ENCODE peak calls at places on chromosomes 12 and 14, in seven cellular contexts. One of them, this sample, is unnamed.

GRCh38 chr12:3892631-3893030 is 19.4 kb upstream of the PARP11 start:
- DNase-seq in spleen: no peak
- DNase-seq in stomach: no peak
- DNase-seq in breast epithelium: no peak
- DNase-seq in transverse colon: no peak
- DNase-seq in endothelial cell of umbilical vein: no peak
- DNase-seq in vagina: no peak
- DNase-seq in this sample: no peak

GRCh38 chr14:101113835-101114725 is 210.6 kb upstream of the RTL1 start:
- DNase-seq in vagina: peak; percentile 56
- DNase-seq in stomach: peak; percentile 17
- DNase-seq in breast epithelium: no peak
- DNase-seq in transverse colon: no peak
- DNase-seq in spleen: no peak
- DNase-seq in endothelial cell of umbilical vein: no peak
- DNase-seq in this sample: no peak

GRCh38 chr14:62213516-62213915 is 451.3 kb downstream of the SNAPC1 start:
- DNase-seq in endothelial cell of umbilical vein: peak; percentile 12
- DNase-seq in spleen: no peak
- DNase-seq in stomach: no peak
- DNase-seq in breast epithelium: no peak
- DNase-seq in vagina: no peak
- DNase-seq in transverse colon: no peak
- DNase-seq in this sample: no peak

GRCh38 chr12:121963341-121964018 is 45.1 kb downstream of the CFAP251 start:
- DNase-seq in breast epithelium: no peak
- DNase-seq in endothelial cell of umbilical vein: no peak
- DNase-seq in stomach: no peak
- DNase-seq in transverse colon: no peak
- DNase-seq in vagina: no peak
- DNase-seq in spleen: no peak
- DNase-seq in this sample: no peak

GRCh38 chr12:66684222-66684621 is 5.3 kb upstream of the GRIP1 start:
- DNase-seq in endothelial cell of umbilical vein: no peak
- DNase-seq in transverse colon: no peak
- DNase-seq in breast epithelium: no peak
- DNase-seq in vagina: no peak
- DNase-seq in spleen: no peak
- DNase-seq in stomach: no peak
- DNase-seq in this sample: no peak

GRCh38 chr12:89345830-89346740 is 6.2 kb downstream of the DUSP6 start:
- DNase-seq in spleen: peak; percentile 88
- DNase-seq in stomach: peak; percentile 34
- DNase-seq in transverse colon: peak; percentile 60
- DNase-seq in endothelial cell of umbilical vein: peak; percentile 99
- DNase-seq in breast epithelium: no peak
- DNase-seq in vagina: no peak
- DNase-seq in this sample: no peak

GRCh38 chr12:101040936-101041335 is 169.1 kb downstream of the SLC5A8 start:
- DNase-seq in endothelial cell of umbilical vein: peak; percentile 21
- DNase-seq in vagina: no peak
- DNase-seq in stomach: no peak
- DNase-seq in breast epithelium: no peak
- DNase-seq in spleen: no peak
- DNase-seq in transverse colon: no peak
- DNase-seq in this sample: no peak

GRCh38 chr14:54702014-54702491 is 135.1 kb downstream of the SAMD4A start:
- DNase-seq in transverse colon: no peak
- DNase-seq in breast epithelium: no peak
- DNase-seq in spleen: no peak
- DNase-seq in vagina: no peak
- DNase-seq in stomach: no peak
- DNase-seq in endothelial cell of umbilical vein: no peak
- DNase-seq in this sample: no peak

GRCh38 chr12:49619286-49619685 is 4.1 kb upstream of the PRPF40B start:
- DNase-seq in breast epithelium: no peak
- DNase-seq in endothelial cell of umbilical vein: no peak
- DNase-seq in vagina: no peak
- DNase-seq in spleen: no peak
- DNase-seq in stomach: no peak
- DNase-seq in transverse colon: no peak
- DNase-seq in this sample: no peak

GRCh38 chr12:61896436-61896835 is 363.8 kb upstream of the USP15 start:
- DNase-seq in spleen: no peak
- DNase-seq in breast epithelium: no peak
- DNase-seq in vagina: no peak
- DNase-seq in transverse colon: no peak
- DNase-seq in endothelial cell of umbilical vein: no peak
- DNase-seq in stomach: no peak
- DNase-seq in this sample: no peak

GRCh38 chr12:22268406-22268805 is 66.1 kb downstream of the ST8SIA1 start:
- DNase-seq in spleen: no peak
- DNase-seq in vagina: no peak
- DNase-seq in breast epithelium: no peak
- DNase-seq in stomach: no peak
- DNase-seq in transverse colon: no peak
- DNase-seq in endothelial cell of umbilical vein: peak; percentile 51
- DNase-seq in this sample: no peak

GRCh38 chr14:96852823-96853422 is 55.7 kb downstream of the VRK1 start:
- DNase-seq in spleen: no peak
- DNase-seq in breast epithelium: no peak
- DNase-seq in stomach: no peak
- DNase-seq in transverse colon: no peak
- DNase-seq in vagina: no peak
- DNase-seq in endothelial cell of umbilical vein: peak; percentile 49
- DNase-seq in this sample: no peak

GRCh38 chr14:53571990-53572389 is 384.6 kb downstream of the BMP4 start:
- DNase-seq in endothelial cell of umbilical vein: no peak
- DNase-seq in vagina: no peak
- DNase-seq in stomach: no peak
- DNase-seq in breast epithelium: no peak
- DNase-seq in transverse colon: no peak
- DNase-seq in spleen: no peak
- DNase-seq in this sample: no peak

GRCh38 chr12:84741727-84742126 is 170.9 kb downstream of the SLC6A15 start:
- DNase-seq in stomach: no peak
- DNase-seq in endothelial cell of umbilical vein: no peak
- DNase-seq in breast epithelium: no peak
- DNase-seq in transverse colon: no peak
- DNase-seq in vagina: no peak
- DNase-seq in spleen: no peak
- DNase-seq in this sample: no peak

GRCh38 chr12:25377475-25378179 is 126.9 kb upstream of the KRAS start:
- DNase-seq in endothelial cell of umbilical vein: no peak
- DNase-seq in breast epithelium: no peak
- DNase-seq in vagina: no peak
- DNase-seq in stomach: no peak
- DNase-seq in transverse colon: no peak
- DNase-seq in spleen: no peak
- DNase-seq in this sample: no peak

GRCh38 chr14:31505411-31505810 is 17.6 kb upstream of the GPR33 start:
- DNase-seq in transverse colon: no peak
- DNase-seq in endothelial cell of umbilical vein: peak; percentile 55
- DNase-seq in vagina: no peak
- DNase-seq in stomach: no peak
- DNase-seq in spleen: no peak
- DNase-seq in breast epithelium: no peak
- DNase-seq in this sample: no peak

GRCh38 chr12:8960185-8960584 is 10.7 kb upstream of the M6PR start:
- DNase-seq in spleen: no peak
- DNase-seq in endothelial cell of umbilical vein: no peak
- DNase-seq in transverse colon: no peak
- DNase-seq in breast epithelium: no peak
- DNase-seq in vagina: no peak
- DNase-seq in stomach: no peak
- DNase-seq in this sample: no peak

GRCh38 chr12:8953773-8954402 is 4.4 kb upstream of the M6PR start:
- DNase-seq in endothelial cell of umbilical vein: no peak
- DNase-seq in breast epithelium: no peak
- DNase-seq in stomach: no peak
- DNase-seq in vagina: no peak
- DNase-seq in transverse colon: peak; percentile 25
- DNase-seq in spleen: no peak
- DNase-seq in this sample: no peak

GRCh38 chr12:8956772-8957171 is 7.3 kb upstream of the M6PR start:
- DNase-seq in vagina: no peak
- DNase-seq in stomach: no peak
- DNase-seq in endothelial cell of umbilical vein: no peak
- DNase-seq in transverse colon: no peak
- DNase-seq in spleen: no peak
- DNase-seq in breast epithelium: no peak
- DNase-seq in this sample: no peak

GRCh38 chr12:8957561-8957960 is 8.1 kb upstream of the M6PR start:
- DNase-seq in spleen: no peak
- DNase-seq in vagina: no peak
- DNase-seq in breast epithelium: no peak
- DNase-seq in stomach: no peak
- DNase-seq in endothelial cell of umbilical vein: no peak
- DNase-seq in transverse colon: no peak
- DNase-seq in this sample: no peak

GRCh38 chr12:8956073-8956472 is 6.6 kb upstream of the M6PR start:
- DNase-seq in transverse colon: no peak
- DNase-seq in vagina: no peak
- DNase-seq in breast epithelium: no peak
- DNase-seq in stomach: no peak
- DNase-seq in endothelial cell of umbilical vein: no peak
- DNase-seq in spleen: peak; percentile 72
- DNase-seq in this sample: no peak
- H3K4me1 ChIP-seq in transverse colon: no peaks in the 10 kb centered on the region
- H3K4me1 ChIP-seq in vagina: peaks cover 4% of the 10 kb centered on the region
- H3K4me1 ChIP-seq in breast epithelium: no peaks in the 10 kb centered on the region
- H3K4me1 ChIP-seq in stomach: peaks cover 3% of the 10 kb centered on the region
- H3K4me1 ChIP-seq in endothelial cell of umbilical vein: peaks cover 2% of the 10 kb centered on the region
- H3K4me1 ChIP-seq in spleen: peaks cover 9% of the 10 kb centered on the region
- H3K4me1 ChIP-seq in this sample: peaks cover 4% of the 10 kb centered on the region

GRCh38 chr14:104792101-104792884 is 3.3 kb downstream of the AKT1 start:
- DNase-seq in stomach: peak; percentile 90
- DNase-seq in spleen: peak; percentile 89
- DNase-seq in transverse colon: no peak
- DNase-seq in endothelial cell of umbilical vein: peak; percentile 26
- DNase-seq in vagina: no peak
- DNase-seq in breast epithelium: no peak
- DNase-seq in this sample: no peak
- TF ChIP-seq POLR2AphosphoS5 in stomach: peak; percentile 75
- TF ChIP-seq POLR2AphosphoS5 in spleen: peak; percentile 68
- TF ChIP-seq POLR2AphosphoS5 in transverse colon: no peak
- TF ChIP-seq POLR2AphosphoS5 in endothelial cell of umbilical vein: no peak
- TF ChIP-seq POLR2AphosphoS5 in vagina: no peak
- TF ChIP-seq POLR2AphosphoS5 in breast epithelium: no peak
- TF ChIP-seq POLR2AphosphoS5 in this sample: no peak

DNA sequence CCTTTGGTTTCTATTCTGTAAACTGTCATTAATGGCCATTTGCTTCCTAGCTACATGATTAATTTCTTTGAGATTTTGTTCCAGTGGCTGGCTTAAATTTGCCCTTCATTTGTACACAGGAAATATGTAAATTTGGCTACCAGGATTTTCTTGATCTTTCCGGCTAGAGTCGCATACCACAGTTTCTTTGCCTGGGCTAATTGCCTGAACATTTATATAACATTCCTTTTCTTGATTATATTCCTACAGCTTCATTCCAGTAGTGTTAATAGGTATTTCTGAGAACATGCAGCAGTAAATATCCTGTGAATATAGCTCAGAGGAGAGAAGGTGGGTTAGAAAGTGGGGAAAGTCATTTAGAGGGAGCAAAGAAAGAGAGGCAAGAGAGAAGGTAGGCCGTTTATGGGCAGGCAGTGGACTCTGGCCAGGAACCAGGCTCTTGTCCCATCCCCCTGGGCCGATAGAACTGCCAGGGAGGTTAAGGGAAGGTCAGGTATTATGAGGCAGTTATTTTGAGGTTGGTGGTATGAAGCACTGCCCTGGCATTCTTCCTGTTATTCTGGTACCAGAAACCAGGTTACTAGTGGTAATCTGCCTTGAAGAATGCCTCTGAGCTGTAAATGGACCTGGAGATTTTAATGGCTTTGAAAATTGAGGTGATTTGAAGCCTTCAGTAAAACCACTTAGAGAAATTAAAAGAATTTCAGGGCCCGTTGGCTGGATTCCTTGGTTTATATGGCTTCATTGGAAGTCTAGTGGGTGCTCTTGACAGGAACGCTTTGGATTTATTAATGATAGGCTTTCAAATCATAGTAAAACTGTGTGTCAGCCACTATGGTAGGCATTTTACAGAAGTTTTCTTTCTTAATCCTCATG is 4.4 kb downstream of the RNF10 start:
- DNase-seq in endothelial cell of umbilical vein: peak; percentile 90
- DNase-seq in breast epithelium: no peak
- DNase-seq in vagina: no peak
- DNase-seq in spleen: peak; percentile 82
- DNase-seq in stomach: peak; percentile 66
- DNase-seq in transverse colon: peak; percentile 74
- DNase-seq in this sample: no peak
- H3K4me1 ChIP-seq in endothelial cell of umbilical vein: peaks cover 52% of the 10 kb centered on the region
- H3K4me1 ChIP-seq in breast epithelium: peaks cover 5% of the 10 kb centered on the region
- H3K4me1 ChIP-seq in vagina: peaks cover 82% of the 10 kb centered on the region
- H3K4me1 ChIP-seq in spleen: peaks cover 85% of the 10 kb centered on the region
- H3K4me1 ChIP-seq in stomach: peaks cover 84% of the 10 kb centered on the region
- H3K4me1 ChIP-seq in transverse colon: peaks cover 27% of the 10 kb centered on the region
- H3K4me1 ChIP-seq in this sample: peaks cover 11% of the 10 kb centered on the region

DNA sequence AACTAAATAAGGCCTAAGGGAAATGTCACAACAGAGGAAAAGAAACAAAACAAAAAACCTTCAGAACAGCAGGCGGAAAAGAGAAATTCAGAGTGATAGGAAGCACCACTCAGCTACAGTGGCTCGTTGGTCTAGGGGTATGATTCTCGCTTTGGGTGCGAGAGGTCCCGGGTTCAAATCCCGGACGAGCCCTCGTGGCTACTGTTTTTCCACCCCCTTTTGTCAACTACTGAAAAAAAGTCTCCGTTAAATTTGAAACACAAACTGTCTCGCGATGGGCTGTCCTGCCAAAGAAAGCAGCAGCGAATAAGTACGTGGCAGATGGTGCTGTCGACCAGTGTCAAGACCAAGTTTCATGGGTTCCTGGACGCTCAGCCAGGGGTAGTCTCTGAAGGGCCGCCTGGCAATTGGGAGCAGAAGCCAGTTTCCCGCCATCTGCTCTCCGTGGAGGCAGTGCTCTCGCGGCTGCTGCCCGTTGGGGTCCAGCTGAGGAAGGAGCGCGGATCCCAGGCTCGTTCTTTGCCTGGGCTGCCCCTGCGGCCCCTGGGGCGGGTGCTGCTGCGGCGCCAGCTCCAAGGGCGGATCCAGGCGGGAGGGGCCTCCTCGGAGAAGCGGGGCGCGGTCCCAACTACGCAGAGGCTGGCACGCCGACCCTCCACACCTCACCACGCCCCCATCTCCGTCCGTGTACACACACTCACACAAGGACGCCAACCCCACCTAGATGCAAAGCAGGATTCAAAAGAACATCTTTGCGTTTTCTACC is at the start of gene RNASE4:
- DNase-seq in endothelial cell of umbilical vein: peak; percentile 88
- DNase-seq in spleen: peak; percentile 93
- DNase-seq in vagina: peak; percentile 95
- DNase-seq in breast epithelium: peak; percentile 90
- DNase-seq in stomach: peak; percentile 92
- DNase-seq in transverse colon: peak; percentile 95
- DNase-seq in this sample: peak; percentile 93
- TF ChIP-seq POLR2AphosphoS5 in endothelial cell of umbilical vein: no peak
- TF ChIP-seq POLR2AphosphoS5 in spleen: peak; percentile 81
- TF ChIP-seq POLR2AphosphoS5 in vagina: peak; percentile 94
- TF ChIP-seq POLR2AphosphoS5 in breast epithelium: peak; percentile 72
- TF ChIP-seq POLR2AphosphoS5 in stomach: peak; percentile 86
- TF ChIP-seq POLR2AphosphoS5 in transverse colon: peak; percentile 62
- TF ChIP-seq POLR2AphosphoS5 in this sample: peak; percentile 83

GRCh38 chr12:8572507-8572906 is 31.8 kb upstream of the CLEC4E start:
- DNase-seq in stomach: no peak
- DNase-seq in vagina: no peak
- DNase-seq in endothelial cell of umbilical vein: no peak
- DNase-seq in spleen: no peak
- DNase-seq in breast epithelium: no peak
- DNase-seq in transverse colon: no peak
- DNase-seq in this sample: no peak
- H3K4me1 ChIP-seq in stomach: no peaks in the 10 kb centered on the region
- H3K4me1 ChIP-seq in vagina: no peaks in the 10 kb centered on the region
- H3K4me1 ChIP-seq in endothelial cell of umbilical vein: no peaks in the 10 kb centered on the region
- H3K4me1 ChIP-seq in spleen: no peaks in the 10 kb centered on the region
- H3K4me1 ChIP-seq in breast epithelium: no peaks in the 10 kb centered on the region
- H3K4me1 ChIP-seq in transverse colon: no peaks in the 10 kb centered on the region
- H3K4me1 ChIP-seq in this sample: no peaks in the 10 kb centered on the region

This sample was measured in prostate gland.